ENCODE peak calls at places on chromosome 6, in four cellular contexts. One of them, this sample, is unnamed.

GRCh38 chr6:43007126-43007525 is 6.6 kb downstream of the MEA1 start:
- DNase-seq in activated T-helper 1 cell treated with anti-CD3 and anti-CD28 coated beads, Interleukin-12 subunit alpha, Interleukin-12 subunit beta, Interleukin-2, Interleukin-4 antibody, amounts not matched to agents 30 ng/mL and 10 ng/mL and 1 ng/mL, durations not matched to agents 14 hours and 24 hours and 36 hours: no peak
- DNase-seq in lung microvascular endothelial cell: no peak
- DNase-seq in NCI-H1930: no peak
- DNase-seq in this sample: no peak

GRCh38 chr6:13708679-13709261 is 2.9 kb downstream of the RANBP9 start:
- DNase-seq in activated T-helper 1 cell treated with anti-CD3 and anti-CD28 coated beads, Interleukin-12 subunit alpha, Interleukin-12 subunit beta, Interleukin-2, Interleukin-4 antibody, amounts not matched to agents 30 ng/mL and 10 ng/mL and 1 ng/mL, durations not matched to agents 14 hours and 24 hours and 36 hours: no peak
- DNase-seq in lung microvascular endothelial cell: peak
- DNase-seq in NCI-H1930: no peak
- DNase-seq in this sample: no peak

GRCh38 chr6:36793296-36793912 is 45.8 kb downstream of the CPNE5 start:
- DNase-seq in activated T-helper 1 cell treated with anti-CD3 and anti-CD28 coated beads, Interleukin-12 subunit alpha, Interleukin-12 subunit beta, Interleukin-2, Interleukin-4 antibody, amounts not matched to agents 30 ng/mL and 10 ng/mL and 1 ng/mL, durations not matched to agents 14 hours and 24 hours and 36 hours: no peak
- DNase-seq in lung microvascular endothelial cell: no peak
- DNase-seq in NCI-H1930: no peak
- DNase-seq in this sample: no peak

GRCh38 chr6:21882066-21882465 is 288.5 kb downstream of the SOX4 start:
- DNase-seq in activated T-helper 1 cell treated with anti-CD3 and anti-CD28 coated beads, Interleukin-12 subunit alpha, Interleukin-12 subunit beta, Interleukin-2, Interleukin-4 antibody, amounts not matched to agents 30 ng/mL and 10 ng/mL and 1 ng/mL, durations not matched to agents 14 hours and 24 hours and 36 hours: no peak
- DNase-seq in lung microvascular endothelial cell: no peak
- DNase-seq in NCI-H1930: no peak
- DNase-seq in this sample: no peak

GRCh38 chr6:108168026-108168463 is 2.2 kb downstream of the NR2E1 start:
- DNase-seq in activated T-helper 1 cell treated with anti-CD3 and anti-CD28 coated beads, Interleukin-12 subunit alpha, Interleukin-12 subunit beta, Interleukin-2, Interleukin-4 antibody, amounts not matched to agents 30 ng/mL and 10 ng/mL and 1 ng/mL, durations not matched to agents 14 hours and 24 hours and 36 hours: no peak
- DNase-seq in lung microvascular endothelial cell: no peak
- DNase-seq in NCI-H1930: no peak
- DNase-seq in this sample: no peak

GRCh38 chr6:84422380-84422968 is 195.0 kb upstream of the CEP162 start:
- DNase-seq in activated T-helper 1 cell treated with anti-CD3 and anti-CD28 coated beads, Interleukin-12 subunit alpha, Interleukin-12 subunit beta, Interleukin-2, Interleukin-4 antibody, amounts not matched to agents 30 ng/mL and 10 ng/mL and 1 ng/mL, durations not matched to agents 14 hours and 24 hours and 36 hours: no peak
- DNase-seq in lung microvascular endothelial cell: peak
- DNase-seq in NCI-H1930: peak
- DNase-seq in this sample: peak

GRCh38 chr6:125050663-125051318 is 88.6 kb downstream of the RNF217 start:
- DNase-seq in activated T-helper 1 cell treated with anti-CD3 and anti-CD28 coated beads, Interleukin-12 subunit alpha, Interleukin-12 subunit beta, Interleukin-2, Interleukin-4 antibody, amounts not matched to agents 30 ng/mL and 10 ng/mL and 1 ng/mL, durations not matched to agents 14 hours and 24 hours and 36 hours: no peak
- DNase-seq in lung microvascular endothelial cell: no peak
- DNase-seq in NCI-H1930: peak
- DNase-seq in this sample: no peak

GRCh38 chr6:12602951-12603710 is 113.4 kb upstream of the PHACTR1 start:
- DNase-seq in activated T-helper 1 cell treated with anti-CD3 and anti-CD28 coated beads, Interleukin-12 subunit alpha, Interleukin-12 subunit beta, Interleukin-2, Interleukin-4 antibody, amounts not matched to agents 30 ng/mL and 10 ng/mL and 1 ng/mL, durations not matched to agents 14 hours and 24 hours and 36 hours: no peak
- DNase-seq in lung microvascular endothelial cell: peak
- DNase-seq in NCI-H1930: peak
- DNase-seq in this sample: no peak

GRCh38 chr6:119459207-119459974 is 109.8 kb upstream of the MAN1A1 start:
- DNase-seq in activated T-helper 1 cell treated with anti-CD3 and anti-CD28 coated beads, Interleukin-12 subunit alpha, Interleukin-12 subunit beta, Interleukin-2, Interleukin-4 antibody, amounts not matched to agents 30 ng/mL and 10 ng/mL and 1 ng/mL, durations not matched to agents 14 hours and 24 hours and 36 hours: no peak
- DNase-seq in lung microvascular endothelial cell: no peak
- DNase-seq in NCI-H1930: no peak
- DNase-seq in this sample: no peak